ENCODE peak calls at places on chromosomes 11 and 22, in eight cellular contexts. I is H1; O is CD4-positive, alpha-beta memory T cell; D is stomach; T is Peyer's patch; P is heart left ventricle; E is heart right ventricle; B is A549. H is an unnamed sample. For H3K4me1, the result is how much of the 10 kb centered on the place peaks cover.

GRCh38 chr11:61254403-61255025 is 13.5 kb downstream of the PGA5 start:
- DNase-seq in E (peak), I (peak), O (no peak), D (peak), B (peak), T (peak), P (peak), H (peak)

GRCh38 chr11:73359341-73359740 is 16.9 kb upstream of the RELT start:
- DNase-seq in P (peak), T (no peak), O (no peak), E (peak), I (no peak), B (no peak), D (no peak), H (no peak)

GRCh38 chr11:134266841-134267251 is 9.3 kb upstream of the GLB1L3 start:
- DNase-seq in E (no peak), P (no peak), B (no peak), T (no peak), D (no peak), O (no peak), I (no peak), H (no peak)

GRCh38 chr22:30396871-30397655 is at the start of gene SEC14L2:
- DNase-seq in I (peak), E (peak), T (peak), O (peak), D (peak), B (peak), P (peak), H (peak)

GRCh38 chr22:36237462-36238347 is 1.6 kb downstream of the APOL2 start:
- DNase-seq in D (no peak), O (no peak), I (no peak), B (no peak), T (no peak), P (no peak), E (no peak), H (no peak)

GRCh38 chr22:36867695-36868094 is 6.9 kb downstream of the NCF4 start:
- DNase-seq in P (no peak), I (no peak), O (no peak), T (no peak), E (no peak), D (no peak), B (no peak), H (no peak)

GRCh38 chr11:46346886-46347636 is at the start of gene DGKZ:
- DNase-seq in T (peak), O (peak), P (peak), I (peak), D (peak), E (peak), B (peak), H (peak)

GRCh38 chr11:19715373-19715772 is 2.7 kb downstream of the NAV2 start:
- DNase-seq in T (no peak), B (peak), E (no peak), I (no peak), P (no peak), D (no peak), O (no peak), H (no peak)

GRCh38 chr11:44178381-44178780 is 82.9 kb downstream of the EXT2 start:
- DNase-seq in B (no peak), E (peak), P (no peak), I (no peak), D (no peak), T (no peak), O (no peak), H (no peak)

GRCh38 chr11:123551085-123551484 is 103.3 kb downstream of the SCN3B start:
- DNase-seq in I (no peak), E (no peak), O (no peak), D (no peak), B (no peak), P (no peak), T (no peak), H (no peak)

GRCh38 chr11:91997178-91997577 is 227.4 kb upstream of the FAT3 start:
- DNase-seq in D (no peak), E (no peak), T (no peak), P (no peak), I (no peak), B (no peak), O (no peak), H (no peak)

GRCh38 chr22:37215890-37216289 is 3.6 kb upstream of the SSTR3 start:
- DNase-seq in O (no peak), I (no peak), D (no peak), T (no peak), B (no peak), E (no peak), P (no peak), H (no peak)

GRCh38 chr11:57644748-57645715 is 4.7 kb downstream of the YPEL4 start:
- DNase-seq in B (peak), D (peak), P (peak), E (peak), T (peak), I (peak), O (peak), H (peak)

GRCh38 chr22:19707347-19708322 is 6.7 kb upstream of the SEPTIN5 start:
- DNase-seq in E (no peak), O (no peak), I (peak), T (no peak), D (no peak), P (peak), B (no peak), H (no peak)

GRCh38 chr22:38314992-38315800 is 2.0 kb downstream of the CSNK1E start:
- DNase-seq in I (no peak), E (no peak), T (peak), O (peak), D (peak), P (no peak), B (no peak), H (no peak)
- H3K4me1 ChIP-seq in I (under half), E (half or more), T (under half), O (half or more), D (half or more), P (under half), B (half or more), H (under half)

GRCh38 chr22:46001426-46002106 is 24.6 kb upstream of the WNT7B start:
- DNase-seq in E (no peak), B (no peak), D (no peak), O (no peak), T (no peak), P (peak), I (no peak), H (no peak)

GRCh38 chr22:46002757-46003270 is 25.9 kb upstream of the WNT7B start:
- DNase-seq in O (no peak), P (no peak), E (no peak), T (no peak), B (peak), I (no peak), D (no peak), H (no peak)

GRCh38 chr22:45999379-45999971 is 22.5 kb upstream of the WNT7B start:
- DNase-seq in E (no peak), O (no peak), I (no peak), P (no peak), T (no peak), B (no peak), D (no peak), H (no peak)

GRCh38 chr22:46000081-46001027 is 23.4 kb upstream of the WNT7B start:
- DNase-seq in B (no peak), I (no peak), O (no peak), T (no peak), E (no peak), P (no peak), D (no peak), H (no peak)

GRCh38 chr22:46001046-46001425 is 24.1 kb upstream of the WNT7B start:
- DNase-seq in I (no peak), T (no peak), O (peak), P (no peak), B (no peak), E (no peak), D (no peak), H (peak)
- H3K4me1 ChIP-seq in I (under half), T (under half), O (under half), P (under half), B (under half), E (half or more), D (half or more), H (under half)

GRCh38 chr22:40509401-40510134 is 127.0 kb downstream of the MRTFA start:
- DNase-seq in B (no peak), D (peak), P (peak), T (no peak), O (no peak), E (peak), I (no peak), H (no peak)

GRCh38 chr22:40504285-40505249 is 132.0 kb downstream of the MRTFA start:
- DNase-seq in T (no peak), P (no peak), O (no peak), I (no peak), D (no peak), B (no peak), E (no peak), H (no peak)

GRCh38 chr22:40510965-40511364 is 125.6 kb downstream of the MRTFA start:
- DNase-seq in T (no peak), O (no peak), B (no peak), E (no peak), I (no peak), D (no peak), P (no peak), H (no peak)

GRCh38 chr22:40506762-40507161 is 129.8 kb downstream of the MRTFA start:
- DNase-seq in T (no peak), I (no peak), O (no peak), P (no peak), D (no peak), E (no peak), B (no peak), H (no peak)

GRCh38 chr22:40507491-40507890 is 129.0 kb downstream of the MRTFA start:
- DNase-seq in D (no peak), P (no peak), I (no peak), E (no peak), T (no peak), O (no peak), B (no peak), H (peak)
- H3K4me1 ChIP-seq in D (half or more), P (under half), I (under half), E (half or more), T (under half), O (under half), B (half or more), H (half or more)

GRCh38 chr11:104093426-104094280 is 57.2 kb downstream of the DDI1 start:
- DNase-seq in T (no peak), I (no peak), E (no peak), P (no peak), D (no peak), O (no peak), B (no peak), H (peak)
- H3K4me1 ChIP-seq in T (under half), I (under half), E (under half), P (under half), D (under half), O (under half), B (under half), H (half or more)

GRCh38 chr22:40679964-40680818 is 907 bp downstream of the MCHR1 start:
- DNase-seq in P (no peak), I (no peak), T (no peak), B (no peak), O (no peak), D (no peak), E (no peak), H (no peak)

GRCh38 chr22:40680819-40681183 is 1.5 kb downstream of the MCHR1 start:
- DNase-seq in D (no peak), I (no peak), P (no peak), E (no peak), B (no peak), T (no peak), O (no peak), H (no peak)

GRCh38 chr22:40679249-40679963 is at the start of gene MCHR1:
- DNase-seq in B (no peak), P (no peak), E (no peak), D (no peak), I (no peak), T (no peak), O (no peak), H (no peak)

GRCh38 chr22:40676644-40677043 is 2.6 kb upstream of the MCHR1 start:
- DNase-seq in B (no peak), P (no peak), D (no peak), T (no peak), O (no peak), I (no peak), E (no peak), H (no peak)

DNA sequence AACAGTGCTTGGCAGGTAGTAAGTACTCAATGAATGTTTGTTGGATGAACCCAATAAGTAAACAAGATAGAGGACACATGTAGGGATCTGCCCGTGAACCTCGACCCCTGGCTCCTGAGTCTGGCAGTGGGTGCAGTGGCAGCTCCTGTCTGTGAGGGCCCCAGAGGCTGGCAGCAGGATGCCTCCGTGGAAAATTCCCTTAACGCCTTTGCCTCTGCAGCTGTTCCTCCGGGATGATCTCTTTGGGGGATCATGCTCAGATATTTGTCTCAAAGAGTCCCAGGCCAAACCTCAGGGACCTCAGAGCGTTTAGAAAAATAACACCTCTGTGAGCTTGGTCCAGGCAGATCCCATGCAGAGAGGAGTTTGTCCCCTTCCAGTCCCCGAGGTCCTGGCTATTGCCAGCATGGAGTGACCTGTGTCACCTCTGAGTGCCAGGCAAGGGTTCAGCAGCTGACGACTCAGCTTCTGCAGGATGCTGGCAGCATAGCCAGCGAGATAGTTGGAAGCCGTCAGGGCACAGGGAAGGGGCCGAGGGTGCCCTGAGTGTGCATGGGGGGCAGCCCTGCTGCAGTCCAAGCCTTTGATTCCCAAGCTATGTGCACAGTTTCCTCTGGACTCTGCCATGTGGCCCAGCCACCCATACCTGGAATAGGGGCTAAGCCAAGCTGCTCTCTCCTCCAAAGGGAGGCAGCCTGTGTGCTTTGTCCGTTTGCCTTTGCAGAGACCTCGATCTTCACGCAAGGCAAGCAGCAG is 613 bp upstream of the MCHR1 start:
- DNase-seq in O (no peak), B (no peak), T (no peak), D (no peak), I (no peak), P (no peak), E (no peak), H (no peak)
- H3K4me1 ChIP-seq in O (under half), B (under half), T (under half), D (under half), I (under half), P (under half), E (under half), H (under half)